ENCODE peak calls at places on chromosomes 7 and 10, in eight cellular contexts. One of them, this sample, is unnamed.

GRCh38 chr10:75774780-75775490 is 343.5 kb downstream of the LRMDA start:
- DNase-seq in WERI-Rb-1: no peak
- DNase-seq in renal cortical epithelial cell: no peak
- DNase-seq in A549: no peak
- DNase-seq in activated naive CD4-positive, alpha-beta T cell treated with anti-CD3 and anti-CD28 coated beads, Interleukin-2, amount 10 ng/mL, durations not matched to agents 7 days and 5 days: no peak
- DNase-seq in CD8-positive, alpha-beta memory T cell: no peak
- DNase-seq in SK-N-SH: no peak
- DNase-seq in putamen: no peak
- DNase-seq in this sample: no peak

GRCh38 chr10:1591045-1591444 is 146.3 kb downstream of the ADARB2 start:
- DNase-seq in WERI-Rb-1: no peak
- DNase-seq in renal cortical epithelial cell: no peak
- DNase-seq in A549: no peak
- DNase-seq in activated naive CD4-positive, alpha-beta T cell treated with anti-CD3 and anti-CD28 coated beads, Interleukin-2, amount 10 ng/mL, durations not matched to agents 7 days and 5 days: no peak
- DNase-seq in CD8-positive, alpha-beta memory T cell: no peak
- DNase-seq in SK-N-SH: no peak
- DNase-seq in putamen: no peak
- DNase-seq in this sample: no peak

GRCh38 chr10:71771821-71772617 is 1.3 kb downstream of the VSIR start:
- DNase-seq in WERI-Rb-1: no peak
- DNase-seq in renal cortical epithelial cell: peak
- DNase-seq in A549: peak
- DNase-seq in activated naive CD4-positive, alpha-beta T cell treated with anti-CD3 and anti-CD28 coated beads, Interleukin-2, amount 10 ng/mL, durations not matched to agents 7 days and 5 days: peak
- DNase-seq in CD8-positive, alpha-beta memory T cell: no peak
- DNase-seq in SK-N-SH: no peak
- DNase-seq in putamen: no peak
- DNase-seq in this sample: no peak

GRCh38 chr10:91105269-91105668 is 115.2 kb upstream of the PCGF5 start:
- DNase-seq in WERI-Rb-1: no peak
- DNase-seq in renal cortical epithelial cell: no peak
- DNase-seq in A549: no peak
- DNase-seq in activated naive CD4-positive, alpha-beta T cell treated with anti-CD3 and anti-CD28 coated beads, Interleukin-2, amount 10 ng/mL, durations not matched to agents 7 days and 5 days: no peak
- DNase-seq in CD8-positive, alpha-beta memory T cell: no peak
- DNase-seq in SK-N-SH: no peak
- DNase-seq in putamen: no peak
- DNase-seq in this sample: no peak

GRCh38 chr7:6402041-6402440 is 45.7 kb downstream of the DAGLB start:
- DNase-seq in WERI-Rb-1: no peak
- DNase-seq in renal cortical epithelial cell: no peak
- DNase-seq in A549: no peak
- DNase-seq in activated naive CD4-positive, alpha-beta T cell treated with anti-CD3 and anti-CD28 coated beads, Interleukin-2, amount 10 ng/mL, durations not matched to agents 7 days and 5 days: no peak
- DNase-seq in CD8-positive, alpha-beta memory T cell: no peak
- DNase-seq in SK-N-SH: no peak
- DNase-seq in putamen: no peak
- DNase-seq in this sample: no peak

GRCh38 chr7:106021211-106022067 is 58.4 kb downstream of the CDHR3 start:
- DNase-seq in WERI-Rb-1: no peak
- DNase-seq in renal cortical epithelial cell: no peak
- DNase-seq in A549: no peak
- DNase-seq in activated naive CD4-positive, alpha-beta T cell treated with anti-CD3 and anti-CD28 coated beads, Interleukin-2, amount 10 ng/mL, durations not matched to agents 7 days and 5 days: no peak
- DNase-seq in CD8-positive, alpha-beta memory T cell: no peak
- DNase-seq in SK-N-SH: peak
- DNase-seq in putamen: no peak
- DNase-seq in this sample: peak

GRCh38 chr7:128940494-128941322 is 3.0 kb downstream of the IRF5 start:
- DNase-seq in WERI-Rb-1: no peak
- DNase-seq in renal cortical epithelial cell: no peak
- DNase-seq in A549: no peak
- DNase-seq in activated naive CD4-positive, alpha-beta T cell treated with anti-CD3 and anti-CD28 coated beads, Interleukin-2, amount 10 ng/mL, durations not matched to agents 7 days and 5 days: peak
- DNase-seq in CD8-positive, alpha-beta memory T cell: no peak
- DNase-seq in SK-N-SH: peak
- DNase-seq in putamen: no peak
- DNase-seq in this sample: no peak

GRCh38 chr10:7488418-7488829 is 77.6 kb upstream of the SFMBT2 start:
- DNase-seq in WERI-Rb-1: no peak
- DNase-seq in renal cortical epithelial cell: peak
- DNase-seq in A549: no peak
- DNase-seq in activated naive CD4-positive, alpha-beta T cell treated with anti-CD3 and anti-CD28 coated beads, Interleukin-2, amount 10 ng/mL, durations not matched to agents 7 days and 5 days: no peak
- DNase-seq in CD8-positive, alpha-beta memory T cell: no peak
- DNase-seq in SK-N-SH: no peak
- DNase-seq in putamen: no peak
- DNase-seq in this sample: peak

GRCh38 chr10:68553138-68553537 is 7.0 kb upstream of the TET1 start:
- DNase-seq in WERI-Rb-1: no peak
- DNase-seq in renal cortical epithelial cell: peak
- DNase-seq in A549: no peak
- DNase-seq in activated naive CD4-positive, alpha-beta T cell treated with anti-CD3 and anti-CD28 coated beads, Interleukin-2, amount 10 ng/mL, durations not matched to agents 7 days and 5 days: no peak
- DNase-seq in CD8-positive, alpha-beta memory T cell: no peak
- DNase-seq in SK-N-SH: no peak
- DNase-seq in putamen: no peak
- DNase-seq in this sample: peak

GRCh38 chr7:51028128-51028830 is 245.6 kb upstream of the GRB10 start:
- DNase-seq in WERI-Rb-1: no peak
- DNase-seq in renal cortical epithelial cell: no peak
- DNase-seq in A549: no peak
- DNase-seq in activated naive CD4-positive, alpha-beta T cell treated with anti-CD3 and anti-CD28 coated beads, Interleukin-2, amount 10 ng/mL, durations not matched to agents 7 days and 5 days: no peak
- DNase-seq in CD8-positive, alpha-beta memory T cell: no peak
- DNase-seq in SK-N-SH: no peak
- DNase-seq in putamen: no peak
- DNase-seq in this sample: no peak

GRCh38 chr7:84251183-84251845 is 56.7 kb upstream of the SEMA3A start:
- DNase-seq in WERI-Rb-1: no peak
- DNase-seq in renal cortical epithelial cell: peak
- DNase-seq in A549: no peak
- DNase-seq in activated naive CD4-positive, alpha-beta T cell treated with anti-CD3 and anti-CD28 coated beads, Interleukin-2, amount 10 ng/mL, durations not matched to agents 7 days and 5 days: no peak
- DNase-seq in CD8-positive, alpha-beta memory T cell: no peak
- DNase-seq in SK-N-SH: no peak
- DNase-seq in putamen: no peak
- DNase-seq in this sample: no peak

GRCh38 chr7:14233026-14233897 is 243.8 kb upstream of the ETV1 start:
- DNase-seq in WERI-Rb-1: no peak
- DNase-seq in renal cortical epithelial cell: peak
- DNase-seq in A549: no peak
- DNase-seq in activated naive CD4-positive, alpha-beta T cell treated with anti-CD3 and anti-CD28 coated beads, Interleukin-2, amount 10 ng/mL, durations not matched to agents 7 days and 5 days: no peak
- DNase-seq in CD8-positive, alpha-beta memory T cell: no peak
- DNase-seq in SK-N-SH: no peak
- DNase-seq in putamen: no peak
- DNase-seq in this sample: no peak

GRCh38 chr10:77441541-77442175 is 195.9 kb downstream of the KCNMA1 start:
- DNase-seq in WERI-Rb-1: peak
- DNase-seq in renal cortical epithelial cell: no peak
- DNase-seq in A549: no peak
- DNase-seq in activated naive CD4-positive, alpha-beta T cell treated with anti-CD3 and anti-CD28 coated beads, Interleukin-2, amount 10 ng/mL, durations not matched to agents 7 days and 5 days: no peak
- DNase-seq in CD8-positive, alpha-beta memory T cell: no peak
- DNase-seq in SK-N-SH: no peak
- DNase-seq in putamen: no peak
- DNase-seq in this sample: peak

GRCh38 chr10:96089116-96089515 is 41.0 kb upstream of the ZNF518A start:
- DNase-seq in WERI-Rb-1: no peak
- DNase-seq in renal cortical epithelial cell: peak
- DNase-seq in A549: peak
- DNase-seq in activated naive CD4-positive, alpha-beta T cell treated with anti-CD3 and anti-CD28 coated beads, Interleukin-2, amount 10 ng/mL, durations not matched to agents 7 days and 5 days: no peak
- DNase-seq in CD8-positive, alpha-beta memory T cell: no peak
- DNase-seq in SK-N-SH: no peak
- DNase-seq in putamen: no peak
- DNase-seq in this sample: no peak

GRCh38 chr10:28897617-28898464 is 220.5 kb downstream of the BAMBI start:
- DNase-seq in WERI-Rb-1: no peak
- DNase-seq in renal cortical epithelial cell: peak
- DNase-seq in A549: no peak
- DNase-seq in activated naive CD4-positive, alpha-beta T cell treated with anti-CD3 and anti-CD28 coated beads, Interleukin-2, amount 10 ng/mL, durations not matched to agents 7 days and 5 days: no peak
- DNase-seq in CD8-positive, alpha-beta memory T cell: no peak
- DNase-seq in SK-N-SH: no peak
- DNase-seq in putamen: peak
- DNase-seq in this sample: no peak

GRCh38 chr7:89988070-89988469 is 166.2 kb upstream of the STEAP1 start:
- DNase-seq in WERI-Rb-1: no peak
- DNase-seq in renal cortical epithelial cell: peak
- DNase-seq in A549: no peak
- DNase-seq in activated naive CD4-positive, alpha-beta T cell treated with anti-CD3 and anti-CD28 coated beads, Interleukin-2, amount 10 ng/mL, durations not matched to agents 7 days and 5 days: no peak
- DNase-seq in CD8-positive, alpha-beta memory T cell: no peak
- DNase-seq in SK-N-SH: no peak
- DNase-seq in putamen: no peak
- DNase-seq in this sample: no peak

GRCh38 chr10:14751576-14752330 is 22.9 kb downstream of the FAM107B start:
- DNase-seq in WERI-Rb-1: peak
- DNase-seq in renal cortical epithelial cell: peak
- DNase-seq in A549: no peak
- DNase-seq in activated naive CD4-positive, alpha-beta T cell treated with anti-CD3 and anti-CD28 coated beads, Interleukin-2, amount 10 ng/mL, durations not matched to agents 7 days and 5 days: no peak
- DNase-seq in CD8-positive, alpha-beta memory T cell: no peak
- DNase-seq in SK-N-SH: no peak
- DNase-seq in putamen: no peak
- DNase-seq in this sample: no peak

GRCh38 chr10:73529089-73529832 is 33.4 kb upstream of the PPP3CB start:
- DNase-seq in WERI-Rb-1: peak
- DNase-seq in renal cortical epithelial cell: peak
- DNase-seq in A549: peak
- DNase-seq in activated naive CD4-positive, alpha-beta T cell treated with anti-CD3 and anti-CD28 coated beads, Interleukin-2, amount 10 ng/mL, durations not matched to agents 7 days and 5 days: peak
- DNase-seq in CD8-positive, alpha-beta memory T cell: peak
- DNase-seq in SK-N-SH: peak
- DNase-seq in putamen: peak
- DNase-seq in this sample: peak

GRCh38 chr7:105612806-105613205 is 31.5 kb upstream of the EFCAB10 start:
- DNase-seq in WERI-Rb-1: no peak
- DNase-seq in renal cortical epithelial cell: no peak
- DNase-seq in A549: no peak
- DNase-seq in activated naive CD4-positive, alpha-beta T cell treated with anti-CD3 and anti-CD28 coated beads, Interleukin-2, amount 10 ng/mL, durations not matched to agents 7 days and 5 days: no peak
- DNase-seq in CD8-positive, alpha-beta memory T cell: no peak
- DNase-seq in SK-N-SH: no peak
- DNase-seq in putamen: no peak
- DNase-seq in this sample: no peak

GRCh38 chr10:12980080-12980656 is 21.3 kb downstream of the CCDC3 start:
- DNase-seq in WERI-Rb-1: no peak
- DNase-seq in renal cortical epithelial cell: no peak
- DNase-seq in A549: no peak
- DNase-seq in activated naive CD4-positive, alpha-beta T cell treated with anti-CD3 and anti-CD28 coated beads, Interleukin-2, amount 10 ng/mL, durations not matched to agents 7 days and 5 days: no peak
- DNase-seq in CD8-positive, alpha-beta memory T cell: no peak
- DNase-seq in SK-N-SH: peak
- DNase-seq in putamen: no peak
- DNase-seq in this sample: no peak

GRCh38 chr7:28473567-28474266 is 61.4 kb downstream of the CREB5 start:
- DNase-seq in WERI-Rb-1: no peak
- DNase-seq in renal cortical epithelial cell: no peak
- DNase-seq in A549: no peak
- DNase-seq in activated naive CD4-positive, alpha-beta T cell treated with anti-CD3 and anti-CD28 coated beads, Interleukin-2, amount 10 ng/mL, durations not matched to agents 7 days and 5 days: no peak
- DNase-seq in CD8-positive, alpha-beta memory T cell: no peak
- DNase-seq in SK-N-SH: no peak
- DNase-seq in putamen: peak
- DNase-seq in this sample: no peak

GRCh38 chr7:5824297-5824610 is 42.8 kb upstream of the RNF216 start:
- DNase-seq in WERI-Rb-1: no peak
- DNase-seq in renal cortical epithelial cell: no peak
- DNase-seq in A549: no peak
- DNase-seq in activated naive CD4-positive, alpha-beta T cell treated with anti-CD3 and anti-CD28 coated beads, Interleukin-2, amount 10 ng/mL, durations not matched to agents 7 days and 5 days: peak
- DNase-seq in CD8-positive, alpha-beta memory T cell: peak
- DNase-seq in SK-N-SH: no peak
- DNase-seq in putamen: peak
- DNase-seq in this sample: no peak

GRCh38 chr10:43687373-43687772 is 38.7 kb upstream of the ZNF32 start:
- DNase-seq in WERI-Rb-1: no peak
- DNase-seq in renal cortical epithelial cell: no peak
- DNase-seq in A549: no peak
- DNase-seq in activated naive CD4-positive, alpha-beta T cell treated with anti-CD3 and anti-CD28 coated beads, Interleukin-2, amount 10 ng/mL, durations not matched to agents 7 days and 5 days: no peak
- DNase-seq in CD8-positive, alpha-beta memory T cell: no peak
- DNase-seq in SK-N-SH: no peak
- DNase-seq in putamen: no peak
- DNase-seq in this sample: no peak

GRCh38 chr10:21135396-21135973 is 238.4 kb upstream of the NEBL start:
- DNase-seq in WERI-Rb-1: no peak
- DNase-seq in renal cortical epithelial cell: no peak
- DNase-seq in A549: no peak
- DNase-seq in activated naive CD4-positive, alpha-beta T cell treated with anti-CD3 and anti-CD28 coated beads, Interleukin-2, amount 10 ng/mL, durations not matched to agents 7 days and 5 days: no peak
- DNase-seq in CD8-positive, alpha-beta memory T cell: no peak
- DNase-seq in SK-N-SH: no peak
- DNase-seq in putamen: peak
- DNase-seq in this sample: no peak

GRCh38 chr10:49083256-49083655 is 32.1 kb downstream of the VSTM4 start:
- DNase-seq in WERI-Rb-1: no peak
- DNase-seq in renal cortical epithelial cell: no peak
- DNase-seq in A549: no peak
- DNase-seq in activated naive CD4-positive, alpha-beta T cell treated with anti-CD3 and anti-CD28 coated beads, Interleukin-2, amount 10 ng/mL, durations not matched to agents 7 days and 5 days: no peak
- DNase-seq in CD8-positive, alpha-beta memory T cell: no peak
- DNase-seq in SK-N-SH: no peak
- DNase-seq in putamen: peak
- DNase-seq in this sample: no peak

GRCh38 chr10:27611209-27611608 is 107.1 kb downstream of the RAB18 start:
- DNase-seq in WERI-Rb-1: no peak
- DNase-seq in renal cortical epithelial cell: no peak
- DNase-seq in A549: no peak
- DNase-seq in activated naive CD4-positive, alpha-beta T cell treated with anti-CD3 and anti-CD28 coated beads, Interleukin-2, amount 10 ng/mL, durations not matched to agents 7 days and 5 days: no peak
- DNase-seq in CD8-positive, alpha-beta memory T cell: no peak
- DNase-seq in SK-N-SH: no peak
- DNase-seq in putamen: no peak
- DNase-seq in this sample: no peak

This sample was measured in NCI-H82.